ENCODE peak calls at places on chromosomes 2 and 18, in four cellular contexts. Y is AG09309, X is AG10803, S is hepatocyte. Q is an unnamed sample.

GRCh38 chr2:179840840-179841239 is 20.6 kb downstream of the ZNF385B start:
- DNase-seq in X (no peak), Y (no peak), S (no peak), Q (no peak)

GRCh38 chr2:165408191-165408590 is 61.3 kb upstream of the CSRNP3 start:
- DNase-seq in X (peak; percentile 2), Y (peak; percentile 37), S (no peak), Q (peak; percentile 95)

GRCh38 chr18:46352520-46353250 is 248.5 kb downstream of the HAUS1 start:
- DNase-seq in X (no peak), Y (no peak), S (no peak), Q (no peak)

GRCh38 chr2:128834203-128834602 is 515.5 kb upstream of the HS6ST1 start:
- DNase-seq in Y (no peak), X (no peak), S (no peak), Q (no peak)

GRCh38 chr18:50080932-50081560 is 113.9 kb downstream of the MYO5B start:
- DNase-seq in Y (no peak), S (peak; percentile 46), X (no peak), Q (no peak)

GRCh38 chr2:237132799-237133198 is 47.1 kb downstream of the COPS8 start:
- DNase-seq in Y (no peak), X (no peak), S (peak; percentile 9), Q (no peak)

GRCh38 chr2:151765760-151766159 is 31.5 kb upstream of the NEB start:
- DNase-seq in X (no peak), Y (no peak), S (no peak), Q (no peak)

GRCh38 chr2:195408196-195408595 is 248.8 kb upstream of the SLC39A10 start:
- DNase-seq in X (no peak), Y (no peak), S (no peak), Q (no peak)

GRCh38 chr2:8857709-8858108 is 20.3 kb upstream of the KIDINS220 start:
- DNase-seq in X (no peak), Y (peak; percentile 39), S (no peak), Q (no peak)

GRCh38 chr18:42736074-42736473 is 379.4 kb downstream of the RIT2 start:
- DNase-seq in Y (no peak), X (no peak), S (no peak), Q (peak; percentile 4)

GRCh38 chr2:179274749-179275148 is 10.1 kb upstream of the SESTD1 start:
- DNase-seq in Y (no peak), S (no peak), X (no peak), Q (no peak)

GRCh38 chr2:156562136-156562535 is 126.0 kb downstream of the GPD2 start:
- DNase-seq in S (no peak), Y (no peak), X (no peak), Q (no peak)

GRCh38 chr2:191899442-191899841 is 52.6 kb upstream of the CAVIN2 start:
- DNase-seq in X (peak; percentile 87), S (no peak), Y (peak; percentile 75), Q (no peak)

GRCh38 chr2:61426267-61426897 is 44.5 kb downstream of the USP34 start:
- DNase-seq in X (no peak), Y (no peak), S (peak; percentile 39), Q (no peak)

GRCh38 chr2:2667690-2668089 is 336.6 kb upstream of the MYT1L start:
- DNase-seq in X (no peak), Y (no peak), S (no peak), Q (no peak)

GRCh38 chr2:205531082-205531481 is 151.2 kb upstream of the NRP2 start:
- DNase-seq in S (no peak), Y (no peak), X (no peak), Q (no peak)

GRCh38 chr2:237314198-237314597 is 99.8 kb downstream of the COL6A3 start:
- DNase-seq in Y (no peak), X (no peak), S (no peak), Q (no peak)

GRCh38 chr2:37648316-37649011 is 23.0 kb downstream of the CDC42EP3 start:
- DNase-seq in X (no peak), S (no peak), Y (no peak), Q (no peak)

GRCh38 chr2:99488999-99489757 is 639 bp downstream of the REV1 start:
- DNase-seq in S (peak; percentile 85), Y (no peak), X (peak; percentile 55), Q (no peak)

GRCh38 chr2:13413989-13414388 is 697.3 kb downstream of the TRIB2 start:
- DNase-seq in X (no peak), S (no peak), Y (no peak), Q (no peak)

GRCh38 chr18:35444636-35445035 is 53.1 kb downstream of the INO80C start:
- DNase-seq in Y (no peak), S (no peak), X (no peak), Q (no peak)

GRCh38 chr2:171630812-171631626 is 56.2 kb upstream of the DYNC1I2 start:
- DNase-seq in S (peak; percentile 12), Y (no peak), X (no peak), Q (no peak)

GRCh38 chr2:99821572-99822369 is 320.6 kb downstream of the AFF3 start:
- DNase-seq in S (no peak), X (peak; percentile 51), Y (peak; percentile 14), Q (no peak)

GRCh38 chr2:1731512-1731962 is 12.8 kb downstream of the PXDN start:
- DNase-seq in S (no peak), Y (no peak), X (peak; percentile 92), Q (no peak)

DNA sequence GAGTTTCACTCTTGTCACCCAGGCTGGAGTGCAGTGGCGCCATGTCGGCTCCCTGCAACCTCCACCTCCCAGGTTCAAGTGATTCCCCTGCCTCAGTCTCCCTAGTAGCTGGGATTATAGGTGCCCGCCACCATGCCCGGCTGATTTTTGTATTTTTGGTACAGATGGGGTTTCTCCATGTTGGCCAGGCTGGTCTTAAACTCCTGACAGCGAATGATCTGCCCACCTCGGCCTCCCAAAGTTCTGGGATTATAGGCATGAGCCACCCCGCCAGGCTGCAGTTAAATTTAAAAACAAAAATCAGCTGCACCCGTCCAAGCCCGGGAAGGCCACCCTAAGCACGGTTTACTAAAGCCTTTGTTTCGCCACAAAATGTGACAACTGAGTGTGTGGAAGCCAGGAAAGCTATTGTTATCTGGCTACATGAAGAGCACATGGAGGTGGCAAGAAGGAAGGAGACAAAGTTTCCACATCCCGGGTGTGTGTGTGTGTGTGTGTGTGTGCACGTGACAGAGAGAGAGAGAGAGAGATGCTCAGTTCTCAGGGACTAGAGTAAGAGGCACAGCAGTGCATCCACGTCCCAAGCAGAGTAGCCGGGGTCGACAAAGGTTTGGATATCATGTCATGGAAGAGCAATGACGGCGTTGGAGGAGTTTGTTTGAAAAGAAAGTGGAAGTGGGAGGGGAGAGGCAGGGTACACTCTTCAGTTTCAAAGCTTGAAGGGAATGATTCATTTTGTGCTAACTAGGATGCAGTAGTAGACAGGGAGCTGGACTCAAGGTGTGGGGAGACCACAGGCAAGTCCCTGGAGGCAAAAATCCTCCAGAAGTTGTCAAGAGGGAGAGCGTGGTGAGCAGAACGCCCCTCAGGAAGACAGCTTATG is 20.1 kb downstream of the INPP5D start:
- DNase-seq in Y (no peak), S (no peak), X (no peak), Q (no peak)
- H3K4me3 ChIP-seq in Y (no peak overlapping the region), S (no peak overlapping the region), X (no peak overlapping the region), Q (no peak overlapping the region)

GRCh38 chr2:55917713-55918390 is 5.7 kb downstream of the EFEMP1 start:
- DNase-seq in Y (no peak), X (no peak), S (no peak), Q (no peak)

GRCh38 chr2:55912926-55913325 is 10.7 kb downstream of the EFEMP1 start:
- DNase-seq in Y (no peak), S (no peak), X (no peak), Q (no peak)

GRCh38 chr2:55916473-55917049 is 7.0 kb downstream of the EFEMP1 start:
- DNase-seq in Y (no peak), X (no peak), S (no peak), Q (no peak)

GRCh38 chr2:55917117-55917516 is 6.5 kb downstream of the EFEMP1 start:
- DNase-seq in S (no peak), X (no peak), Y (no peak), Q (no peak)

DNA sequence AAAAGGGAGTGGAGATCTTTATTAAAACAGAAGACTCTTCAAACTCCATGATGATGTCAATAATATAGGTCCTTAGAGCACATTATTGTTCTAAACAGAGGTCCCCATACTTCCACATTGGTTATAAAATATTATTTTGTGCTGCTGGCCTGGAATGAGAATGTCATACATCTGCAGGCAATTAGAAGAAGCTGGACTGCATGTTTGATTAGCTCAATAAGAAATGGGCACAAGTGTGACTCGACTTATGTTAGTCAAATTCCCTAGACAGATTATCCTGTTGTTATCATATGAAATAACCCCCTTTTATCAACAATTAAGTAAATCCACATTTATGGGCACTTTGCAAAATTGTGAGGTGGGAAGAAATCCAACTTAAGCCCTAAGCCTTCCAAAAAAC is 8.8 kb downstream of the EFEMP1 start:
- DNase-seq in X (no peak), Y (no peak), S (no peak), Q (no peak)
- H3K4me3 ChIP-seq in X (no peak overlapping the region), Y (no peak overlapping the region), S (no peak overlapping the region), Q (no peak overlapping the region)

GRCh38 chr2:60356346-60356745 is 197.1 kb downstream of the BCL11A start:
- DNase-seq in S (no peak), Y (no peak), X (no peak), Q (no peak)

GRCh38 chr2:60361498-60361897 is 192.0 kb downstream of the BCL11A start:
- DNase-seq in Y (no peak), X (no peak), S (no peak), Q (no peak)

GRCh38 chr2:60358471-60358870 is 195.0 kb downstream of the BCL11A start:
- DNase-seq in S (no peak), X (no peak), Y (no peak), Q (no peak)

GRCh38 chr2:60355849-60356261 is 197.6 kb downstream of the BCL11A start:
- DNase-seq in S (no peak), X (no peak), Y (no peak), Q (no peak)

GRCh38 chr2:60359569-60359968 is 193.9 kb downstream of the BCL11A start:
- DNase-seq in X (no peak), S (no peak), Y (no peak), Q (no peak)
- H3K4me3 ChIP-seq in X (no peak overlapping the region), S (no peak overlapping the region), Y (no peak overlapping the region), Q (no peak overlapping the region)

DNA sequence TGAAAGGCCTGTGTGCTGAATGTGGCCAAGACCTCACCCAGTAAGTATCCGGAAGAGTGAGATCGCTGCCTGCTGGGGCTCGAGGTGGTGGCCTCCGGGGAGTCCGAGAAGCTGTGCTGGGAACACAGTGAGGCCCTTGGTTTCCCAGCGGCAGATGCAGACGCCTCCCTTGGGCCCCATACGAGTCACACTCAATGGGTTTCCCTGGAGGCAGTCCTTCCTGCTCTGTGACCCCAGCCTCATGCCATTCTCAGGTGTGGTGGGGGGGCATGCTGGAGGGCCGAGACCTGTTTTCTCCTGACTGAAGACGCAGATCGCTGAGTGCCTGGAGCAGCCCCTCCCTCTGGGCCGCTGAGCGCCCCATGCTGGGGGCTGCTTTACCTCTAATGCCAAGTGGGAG is 15.7 kb downstream of the CTDP1 start:
- DNase-seq in Y (no peak), S (peak; percentile 30), X (no peak), Q (no peak)
- H3K4me3 ChIP-seq in Y (no peak overlapping the region), S (no peak overlapping the region), X (no peak overlapping the region), Q (no peak overlapping the region)

GRCh38 chr2:79159653-79160052 is at the start of gene REG3A:
- DNase-seq in X (no peak), Y (no peak), S (no peak), Q (no peak)
- H3K4me3 ChIP-seq in X (no peak within 1 kb of the TSS), Y (no peak within 1 kb of the TSS), S (no peak within 1 kb of the TSS), Q (no peak within 1 kb of the TSS)

Q was measured in LNCaP clone FGC.